ENCODE peak calls at places on chromosomes 4 and X, in nine cellular contexts. L is stimulated activated CD4-positive, alpha-beta T cell treated with anti-CD3 and anti-CD28 coated beads, Interleukin-15, amount 100 ng/mL, for 1 hour; U is NCI-H2029; M is neuronal stem cell; P is cardiac muscle cell; A is iPS DF 6.9; H is sigmoid colon; X is NCI-H1105; N is GM04504. K is an unnamed sample.

GRCh38 chrX:76919761-76920160 is 492.3 kb downstream of the MAGEE1 start:
- DNase-seq in L (no peak), U (no peak), M (no peak), P (no peak), A (no peak), H (no peak), X (no peak), N (no peak), K (no peak)

GRCh38 chr4:122672091-122672490 is 51.2 kb upstream of the IL21 start:
- DNase-seq in L (no peak), U (no peak), M (no peak), P (no peak), A (no peak), H (no peak), X (no peak), N (no peak), K (no peak)

GRCh38 chr4:132065940-132066495 is 1083.1 kb upstream of the PCDH10 start:
- DNase-seq in L (no peak), U (no peak), M (no peak), P (no peak), A (no peak), H (no peak), X (no peak), N (peak), K (no peak)

GRCh38 chr4:147586637-147587036 is 30.6 kb upstream of the TMEM184C start:
- DNase-seq in L (no peak), U (no peak), M (no peak), P (no peak), A (no peak), H (no peak), X (no peak), N (no peak), K (no peak)

GRCh38 chrX:155027509-155028066 is 944 bp downstream of the FUNDC2 start:
- DNase-seq in L (no peak), U (no peak), M (no peak), P (peak), A (no peak), H (peak), X (peak), N (peak), K (no peak)

GRCh38 chr4:83282049-83282535 is 2.5 kb downstream of the COQ2 start:
- DNase-seq in L (no peak), U (peak), M (peak), P (peak), A (no peak), H (no peak), X (peak), N (peak), K (no peak)

GRCh38 chrX:103518571-103518970 is 718 bp downstream of the RAB40A start:
- DNase-seq in L (no peak), U (no peak), M (no peak), P (no peak), A (no peak), H (no peak), X (no peak), N (no peak), K (no peak)

GRCh38 chrX:18674788-18675735 is 3.2 kb upstream of the RS1 start:
- DNase-seq in L (peak), U (peak), M (peak), P (peak), A (no peak), H (peak), X (peak), N (peak), K (peak)

GRCh38 chr4:54554339-54554990 is 103.3 kb upstream of the KIT start:
- DNase-seq in L (no peak), U (no peak), M (no peak), P (no peak), A (no peak), H (no peak), X (no peak), N (no peak), K (no peak)

GRCh38 chr4:24686866-24687672 is 102.7 kb upstream of the DHX15 start:
- DNase-seq in L (no peak), U (no peak), M (peak), P (peak), A (peak), H (no peak), X (no peak), N (no peak), K (no peak)

GRCh38 chr4:140088317-140088967 is 65.5 kb downstream of the MAML3 start:
- DNase-seq in L (no peak), U (no peak), M (no peak), P (peak), A (no peak), H (no peak), X (no peak), N (no peak), K (no peak)

GRCh38 chrX:121011254-121011653 is 25.7 kb upstream of the CT47A1 start:
- DNase-seq in L (no peak), U (no peak), M (no peak), P (no peak), A (no peak), H (no peak), X (no peak), N (no peak), K (no peak)

GRCh38 chr4:17781072-17781830 is at the start of gene FAM184B:
- DNase-seq in L (no peak), U (no peak), M (peak), P (peak), A (no peak), H (no peak), X (no peak), N (no peak), K (no peak)

GRCh38 chrX:105299286-105299685 is 78.8 kb upstream of the TEX13A start:
- DNase-seq in L (no peak), U (no peak), M (no peak), P (no peak), A (peak), H (no peak), X (no peak), N (no peak), K (no peak)

GRCh38 chr4:124946696-124947095 is 234.2 kb upstream of the ANKRD50 start:
- DNase-seq in L (no peak), U (no peak), M (no peak), P (no peak), A (no peak), H (no peak), X (no peak), N (no peak), K (no peak)

GRCh38 chr4:176034498-176034897 is 31.1 kb upstream of the WDR17 start:
- DNase-seq in L (no peak), U (no peak), M (peak), P (peak), A (no peak), H (no peak), X (no peak), N (peak), K (peak)

GRCh38 chrX:16699389-16699788 is 13.1 kb downstream of the CTPS2 start:
- DNase-seq in L (no peak), U (no peak), M (no peak), P (no peak), A (no peak), H (no peak), X (no peak), N (no peak), K (no peak)

GRCh38 chr4:13322681-13323101 is 161.4 kb downstream of the RAB28 start:
- DNase-seq in L (no peak), U (no peak), M (no peak), P (peak), A (no peak), H (no peak), X (no peak), N (peak), K (peak)

GRCh38 chrX:20280938-20281337 is 14.2 kb upstream of the RPS6KA3 start:
- DNase-seq in L (no peak), U (no peak), M (no peak), P (no peak), A (no peak), H (no peak), X (no peak), N (no peak), K (no peak)

GRCh38 chrX:8738588-8739189 is 6.8 kb upstream of the ANOS1 start:
- DNase-seq in L (no peak), U (no peak), M (no peak), P (peak), A (no peak), H (no peak), X (peak), N (no peak), K (no peak)

GRCh38 chr4:171186700-171187099 is 626.5 kb upstream of the GALNTL6 start:
- DNase-seq in L (no peak), U (no peak), M (no peak), P (no peak), A (peak), H (no peak), X (no peak), N (no peak), K (no peak)

GRCh38 chrX:23634181-23634580 is 33.1 kb upstream of the PRDX4 start:
- DNase-seq in L (no peak), U (no peak), M (no peak), P (no peak), A (no peak), H (no peak), X (peak), N (no peak), K (no peak)

GRCh38 chr4:104446431-104446925 is 48.2 kb downstream of the CXXC4 start:
- DNase-seq in L (no peak), U (no peak), M (no peak), P (no peak), A (no peak), H (no peak), X (no peak), N (no peak), K (no peak)

GRCh38 chr4:187612211-187612780 is 383.3 kb upstream of the ZFP42 start:
- DNase-seq in L (no peak), U (no peak), M (no peak), P (no peak), A (no peak), H (no peak), X (no peak), N (no peak), K (no peak)

GRCh38 chr4:184755278-184755677 is 21.4 kb upstream of the CENPU start:
- DNase-seq in L (no peak), U (no peak), M (no peak), P (peak), A (no peak), H (no peak), X (no peak), N (peak), K (no peak)

GRCh38 chr4:122842984-122843531 is 16.4 kb downstream of the FGF2 start:
- DNase-seq in L (no peak), U (no peak), M (no peak), P (no peak), A (no peak), H (peak), X (no peak), N (no peak), K (no peak)

GRCh38 chr4:153962311-153963039 is 173.6 kb upstream of the SFRP2 start:
- DNase-seq in L (no peak), U (no peak), M (no peak), P (no peak), A (no peak), H (no peak), X (no peak), N (no peak), K (no peak)

GRCh38 chr4:80043534-80043933 is 29.5 kb downstream of the ANTXR2 start:
- DNase-seq in L (no peak), U (no peak), M (no peak), P (peak), A (no peak), H (no peak), X (no peak), N (no peak), K (no peak)

GRCh38 chrX:137194164-137194563 is 160.4 kb upstream of the GPR101 start:
- DNase-seq in L (no peak), U (no peak), M (peak), P (peak), A (peak), H (no peak), X (no peak), N (no peak), K (no peak)

GRCh38 chrX:71543316-71543715 is 10.4 kb downstream of the OGT start:
- DNase-seq in L (no peak), U (no peak), M (no peak), P (peak), A (no peak), H (no peak), X (peak), N (no peak), K (no peak)

GRCh38 chrX:134658421-134658896 is at the start of gene PLAC1:
- DNase-seq in L (no peak), U (peak), M (no peak), P (no peak), A (no peak), H (no peak), X (no peak), N (no peak), K (no peak)

GRCh38 chrX:108097380-108097779 is 5.8 kb downstream of the ATG4A start:
- DNase-seq in L (no peak), U (no peak), M (no peak), P (no peak), A (no peak), H (no peak), X (no peak), N (no peak), K (no peak)

GRCh38 chr4:128954941-128955340 is 138.4 kb downstream of the SCLT1 start:
- DNase-seq in L (no peak), U (no peak), M (no peak), P (no peak), A (no peak), H (no peak), X (no peak), N (no peak), K (no peak)

GRCh38 chr4:87038837-87039715 is 104.3 kb downstream of the AFF1 start:
- DNase-seq in L (no peak), U (peak), M (peak), P (peak), A (no peak), H (peak), X (no peak), N (peak), K (no peak)

GRCh38 chr4:38563703-38564490 is 100.1 kb upstream of the KLF3 start:
- DNase-seq in L (no peak), U (peak), M (no peak), P (no peak), A (no peak), H (no peak), X (peak), N (no peak), K (no peak)

GRCh38 chrX:106894392-106894909 is 8.7 kb downstream of the RIPPLY1 start:
- DNase-seq in L (no peak), U (peak), M (peak), P (peak), A (peak), H (peak), X (peak), N (peak), K (peak)